ENCODE peak calls at places on chromosome 1, in four cellular contexts. One of them, this sample, is unnamed.

GRCh38 chr1:221766210-221766609 is 24.3 kb upstream of the DUSP10 start:
- DNase-seq in WTC11: no peak
- DNase-seq in hepatocyte: no peak
- DNase-seq in nephron progenitor cell: no peak
- DNase-seq in this sample: no peak

GRCh38 chr1:183022202-183023145 is 746 bp upstream of the LAMC1 start:
- DNase-seq in nephron progenitor cell: peak; percentile 86
- DNase-seq in WTC11: peak; percentile 80
- DNase-seq in hepatocyte: peak; percentile 87
- DNase-seq in this sample: peak; percentile 66

GRCh38 chr1:233627376-233627775 is 13.5 kb downstream of the KCNK1 start:
- DNase-seq in WTC11: no peak
- DNase-seq in nephron progenitor cell: no peak
- DNase-seq in hepatocyte: no peak
- DNase-seq in this sample: no peak

GRCh38 chr1:235069577-235070563 is 58.8 kb downstream of the TOMM20 start:
- DNase-seq in hepatocyte: peak; percentile 42
- DNase-seq in WTC11: no peak
- DNase-seq in nephron progenitor cell: no peak
- DNase-seq in this sample: peak; percentile 72

GRCh38 chr1:206930210-206930798 is 8.6 kb upstream of the FCMR start:
- DNase-seq in nephron progenitor cell: no peak
- DNase-seq in WTC11: no peak
- DNase-seq in hepatocyte: no peak
- DNase-seq in this sample: no peak

GRCh38 chr1:12617511-12617900 is 504 bp downstream of the DHRS3 start:
- DNase-seq in WTC11: no peak
- DNase-seq in nephron progenitor cell: no peak
- DNase-seq in hepatocyte: peak; percentile 66
- DNase-seq in this sample: no peak

GRCh38 chr1:42847111-42847580 is 733 bp downstream of the ZNF691 start:
- DNase-seq in WTC11: no peak
- DNase-seq in hepatocyte: no peak
- DNase-seq in nephron progenitor cell: no peak
- DNase-seq in this sample: no peak

GRCh38 chr1:201505505-201505893 is 1.4 kb downstream of the CSRP1 start:
- DNase-seq in nephron progenitor cell: no peak
- DNase-seq in hepatocyte: no peak
- DNase-seq in WTC11: no peak
- DNase-seq in this sample: no peak

GRCh38 chr1:167645625-167646410 is 15.8 kb downstream of the RCSD1 start:
- DNase-seq in hepatocyte: no peak
- DNase-seq in WTC11: no peak
- DNase-seq in nephron progenitor cell: no peak
- DNase-seq in this sample: no peak

GRCh38 chr1:10643607-10644306 is 152.7 kb downstream of the CASZ1 start:
- DNase-seq in nephron progenitor cell: no peak
- DNase-seq in hepatocyte: no peak
- DNase-seq in WTC11: no peak
- DNase-seq in this sample: no peak

GRCh38 chr1:27934818-27935549 is at the start of gene SMPDL3B:
- DNase-seq in WTC11: peak; percentile 87
- DNase-seq in nephron progenitor cell: peak; percentile 46
- DNase-seq in hepatocyte: peak; percentile 70
- DNase-seq in this sample: no peak

GRCh38 chr1:151508721-151509292 is 2.4 kb upstream of the CGN start:
- DNase-seq in WTC11: no peak
- DNase-seq in hepatocyte: peak; percentile 82
- DNase-seq in nephron progenitor cell: no peak
- DNase-seq in this sample: no peak

GRCh38 chr1:1433804-1434130 is 1.7 kb upstream of the VWA1 start:
- DNase-seq in WTC11: no peak
- DNase-seq in hepatocyte: peak; percentile 82
- DNase-seq in nephron progenitor cell: peak; percentile 42
- DNase-seq in this sample: no peak

GRCh38 chr1:81179239-81179638 is 621.5 kb upstream of the ADGRL2 start:
- DNase-seq in nephron progenitor cell: no peak
- DNase-seq in hepatocyte: peak; percentile 64
- DNase-seq in WTC11: no peak
- DNase-seq in this sample: no peak

GRCh38 chr1:27485363-27485762 is 4.6 kb downstream of the WASF2 start:
- DNase-seq in nephron progenitor cell: no peak
- DNase-seq in WTC11: no peak
- DNase-seq in hepatocyte: no peak
- DNase-seq in this sample: no peak

GRCh38 chr1:200628223-200628868 is 7.8 kb upstream of the KIF14 start:
- DNase-seq in WTC11: no peak
- DNase-seq in nephron progenitor cell: no peak
- DNase-seq in hepatocyte: no peak
- DNase-seq in this sample: no peak

GRCh38 chr1:10728595-10729410 is 67.6 kb downstream of the CASZ1 start:
- DNase-seq in hepatocyte: no peak
- DNase-seq in nephron progenitor cell: peak; percentile 73
- DNase-seq in WTC11: no peak
- DNase-seq in this sample: no peak

GRCh38 chr1:22662318-22662717 is 9.3 kb downstream of the C1QB start:
- DNase-seq in nephron progenitor cell: no peak
- DNase-seq in WTC11: peak; percentile 62
- DNase-seq in hepatocyte: no peak
- DNase-seq in this sample: no peak

GRCh38 chr1:205449750-205450443 is 5.9 kb downstream of the BLACAT1 start:
- DNase-seq in hepatocyte: peak; percentile 89
- DNase-seq in nephron progenitor cell: peak; percentile 77
- DNase-seq in WTC11: peak; percentile 74
- DNase-seq in this sample: no peak

GRCh38 chr1:10122926-10123325 is 87.4 kb upstream of the KIF1B start:
- DNase-seq in hepatocyte: no peak
- DNase-seq in nephron progenitor cell: no peak
- DNase-seq in WTC11: no peak
- DNase-seq in this sample: no peak

GRCh38 chr1:36865080-36865900 is 169.0 kb downstream of the GRIK3 start:
- DNase-seq in hepatocyte: no peak
- DNase-seq in WTC11: no peak
- DNase-seq in nephron progenitor cell: no peak
- DNase-seq in this sample: no peak

GRCh38 chr1:76921590-76921989 is 54.3 kb downstream of the ST6GALNAC5 start:
- DNase-seq in WTC11: no peak
- DNase-seq in nephron progenitor cell: no peak
- DNase-seq in hepatocyte: no peak
- DNase-seq in this sample: no peak

GRCh38 chr1:234556245-234556943 is 53.6 kb downstream of the IRF2BP2 start:
- DNase-seq in WTC11: no peak
- DNase-seq in nephron progenitor cell: no peak
- DNase-seq in hepatocyte: no peak
- DNase-seq in this sample: no peak

GRCh38 chr1:36285450-36286101 is 20.6 kb upstream of the SH3D21 start:
- DNase-seq in WTC11: peak; percentile 44
- DNase-seq in nephron progenitor cell: peak; percentile 55
- DNase-seq in hepatocyte: peak; percentile 90
- DNase-seq in this sample: peak; percentile 49

GRCh38 chr1:37478890-37479254 is 4.5 kb downstream of the ZC3H12A start:
- DNase-seq in nephron progenitor cell: no peak
- DNase-seq in hepatocyte: no peak
- DNase-seq in WTC11: no peak
- DNase-seq in this sample: no peak

GRCh38 chr1:241413974-241414373 is 57.0 kb upstream of the RGS7 start:
- DNase-seq in WTC11: no peak
- DNase-seq in nephron progenitor cell: no peak
- DNase-seq in hepatocyte: no peak
- DNase-seq in this sample: no peak

GRCh38 chr1:79845951-79846350 is 839.4 kb upstream of the ADGRL4 start:
- DNase-seq in WTC11: no peak
- DNase-seq in hepatocyte: no peak
- DNase-seq in nephron progenitor cell: no peak
- DNase-seq in this sample: no peak

GRCh38 chr1:44036409-44037111 is 5.3 kb upstream of the SLC6A9 start:
- DNase-seq in hepatocyte: peak; percentile 81
- DNase-seq in WTC11: peak; percentile 80
- DNase-seq in nephron progenitor cell: peak; percentile 72
- DNase-seq in this sample: no peak

GRCh38 chr1:82874041-82874440 is 1073.3 kb downstream of the ADGRL2 start:
- DNase-seq in WTC11: no peak
- DNase-seq in nephron progenitor cell: no peak
- DNase-seq in hepatocyte: no peak
- DNase-seq in this sample: no peak

GRCh38 chr1:223872308-223872878 is 26.6 kb upstream of the TP53BP2 start:
- DNase-seq in nephron progenitor cell: no peak
- DNase-seq in WTC11: no peak
- DNase-seq in hepatocyte: peak; percentile 25
- DNase-seq in this sample: no peak

GRCh38 chr1:230103341-230104173 is 36.5 kb downstream of the GALNT2 start:
- DNase-seq in hepatocyte: no peak
- DNase-seq in WTC11: no peak
- DNase-seq in nephron progenitor cell: no peak
- DNase-seq in this sample: no peak

GRCh38 chr1:60696512-60696911 is 385.8 kb upstream of the NFIA start:
- DNase-seq in WTC11: no peak
- DNase-seq in nephron progenitor cell: no peak
- DNase-seq in hepatocyte: no peak
- DNase-seq in this sample: no peak

GRCh38 chr1:240599830-240600229 is 12.1 kb downstream of the GREM2 start:
- DNase-seq in WTC11: no peak
- DNase-seq in hepatocyte: no peak
- DNase-seq in nephron progenitor cell: no peak
- DNase-seq in this sample: no peak

GRCh38 chr1:156961709-156962108 is 41.3 kb downstream of the LRRC71 start:
- DNase-seq in hepatocyte: no peak
- DNase-seq in WTC11: no peak
- DNase-seq in nephron progenitor cell: no peak
- DNase-seq in this sample: no peak
- TF ChIP-seq CTCF in hepatocyte: peak; percentile 4
- TF ChIP-seq CTCF in WTC11: no peak
- TF ChIP-seq CTCF in nephron progenitor cell: no peak
- TF ChIP-seq CTCF in this sample: no peak

GRCh38 chr1:172582889-172583288 is 49.9 kb downstream of the SUCO start:
- DNase-seq in WTC11: no peak
- DNase-seq in hepatocyte: no peak
- DNase-seq in nephron progenitor cell: no peak
- DNase-seq in this sample: no peak
- TF ChIP-seq CTCF in WTC11: no peak
- TF ChIP-seq CTCF in hepatocyte: peak; percentile 3
- TF ChIP-seq CTCF in nephron progenitor cell: no peak
- TF ChIP-seq CTCF in this sample: no peak

GRCh38 chr1:66712819-66713218 is 39.4 kb upstream of the DYNLT5 start:
- DNase-seq in nephron progenitor cell: no peak
- DNase-seq in WTC11: no peak
- DNase-seq in hepatocyte: no peak
- DNase-seq in this sample: no peak

GRCh38 chr1:66711420-66711819 is 40.8 kb upstream of the DYNLT5 start:
- DNase-seq in nephron progenitor cell: no peak
- DNase-seq in hepatocyte: no peak
- DNase-seq in WTC11: no peak
- DNase-seq in this sample: no peak
- TF ChIP-seq CTCF in nephron progenitor cell: no peak
- TF ChIP-seq CTCF in hepatocyte: peak; percentile 44
- TF ChIP-seq CTCF in WTC11: no peak
- TF ChIP-seq CTCF in this sample: no peak

DNA sequence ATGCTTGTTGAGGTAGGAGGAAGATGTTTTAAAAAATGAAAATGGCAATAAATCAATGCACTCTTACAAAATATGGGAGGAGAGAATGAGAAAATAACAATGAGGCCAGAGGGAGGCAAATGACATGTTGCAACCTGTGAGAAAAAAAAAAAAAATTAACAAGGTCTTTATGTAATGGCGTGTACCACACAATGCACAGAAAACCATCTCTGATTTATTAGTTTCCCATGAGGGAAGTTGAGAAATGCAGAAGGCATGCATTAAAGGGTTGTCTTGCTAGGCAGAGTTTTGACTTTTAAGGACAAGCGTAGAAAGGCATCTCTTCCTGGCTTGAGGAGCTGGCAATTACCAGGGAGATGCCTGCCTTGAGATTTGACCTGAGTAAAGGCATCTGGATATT is 419.0 kb downstream of the DISC1 start:
- DNase-seq in WTC11: no peak
- DNase-seq in nephron progenitor cell: no peak
- DNase-seq in hepatocyte: no peak
- DNase-seq in this sample: no peak
- TF ChIP-seq CTCF in WTC11: no peak
- TF ChIP-seq CTCF in nephron progenitor cell: no peak
- TF ChIP-seq CTCF in hepatocyte: no peak
- TF ChIP-seq CTCF in this sample: no peak

GRCh38 chr1:47533176-47534039 is 95.6 kb downstream of the FOXD2 start:
- DNase-seq in nephron progenitor cell: peak; percentile 77
- DNase-seq in WTC11: peak; percentile 73
- DNase-seq in hepatocyte: peak; percentile 75
- DNase-seq in this sample: no peak

GRCh38 chr1:47527653-47528272 is 89.9 kb downstream of the FOXD2 start:
- DNase-seq in WTC11: peak; percentile 74
- DNase-seq in hepatocyte: peak; percentile 45
- DNase-seq in nephron progenitor cell: no peak
- DNase-seq in this sample: no peak

GRCh38 chr1:47532831-47533175 is 95.0 kb downstream of the FOXD2 start:
- DNase-seq in nephron progenitor cell: no peak
- DNase-seq in hepatocyte: no peak
- DNase-seq in WTC11: no peak
- DNase-seq in this sample: no peak

GRCh38 chr1:47534040-47534328 is 96.1 kb downstream of the FOXD2 start:
- DNase-seq in nephron progenitor cell: no peak
- DNase-seq in hepatocyte: no peak
- DNase-seq in WTC11: no peak
- DNase-seq in this sample: no peak

GRCh38 chr1:47529520-47530098 is 91.8 kb downstream of the FOXD2 start:
- DNase-seq in hepatocyte: no peak
- DNase-seq in WTC11: no peak
- DNase-seq in nephron progenitor cell: no peak
- DNase-seq in this sample: no peak
- TF ChIP-seq CTCF in hepatocyte: peak; percentile 50
- TF ChIP-seq CTCF in WTC11: peak; percentile 87
- TF ChIP-seq CTCF in nephron progenitor cell: peak; percentile 47
- TF ChIP-seq CTCF in this sample: no peak

DNA sequence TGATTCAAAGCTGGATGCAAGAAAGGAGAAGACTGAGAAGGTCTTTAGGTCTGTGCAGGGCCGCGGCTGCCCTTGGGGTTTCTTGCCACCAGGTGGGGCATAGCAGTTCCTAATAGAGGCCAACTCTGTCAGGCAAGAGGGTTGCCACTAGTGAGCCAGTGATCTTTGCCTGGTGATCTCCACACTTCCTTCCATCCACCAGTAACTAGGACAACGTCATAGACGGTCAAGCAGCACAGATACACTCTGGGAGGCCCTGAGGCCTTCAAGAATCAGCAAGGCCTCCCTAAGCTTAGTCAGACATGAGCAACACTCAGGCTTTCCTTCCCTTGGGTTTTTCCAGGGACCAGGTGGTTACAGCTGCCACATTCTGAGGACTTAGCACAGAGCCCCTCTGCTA is 32.9 kb upstream of the ATP2B4 start:
- DNase-seq in WTC11: peak; percentile 55
- DNase-seq in nephron progenitor cell: no peak
- DNase-seq in hepatocyte: peak; percentile 46
- DNase-seq in this sample: no peak
- TF ChIP-seq CTCF in WTC11: no peak
- TF ChIP-seq CTCF in nephron progenitor cell: no peak
- TF ChIP-seq CTCF in hepatocyte: no peak
- TF ChIP-seq CTCF in this sample: no peak

This sample was measured in omental fat pad.